ENCODE peak calls at places on chromosomes 3 and 15, in five cellular contexts. One of them, this sample, is unnamed.

GRCh38 chr3:22371592-22372291 is 620.7 kb upstream of the ZNF385D start:
- DNase-seq in ovary: no peak
- DNase-seq in upper lobe of left lung: no peak
- DNase-seq in testis: no peak
- DNase-seq in naive thymus-derived CD4-positive, alpha-beta T cell: no peak
- DNase-seq in this sample: no peak

GRCh38 chr3:55514962-55515361 is 27.9 kb upstream of the WNT5A start:
- DNase-seq in upper lobe of left lung: no peak
- DNase-seq in naive thymus-derived CD4-positive, alpha-beta T cell: no peak
- DNase-seq in ovary: no peak
- DNase-seq in testis: no peak
- DNase-seq in this sample: no peak

GRCh38 chr3:42649783-42650182 is 3.7 kb upstream of the ZBTB47 start:
- DNase-seq in testis: no peak
- DNase-seq in naive thymus-derived CD4-positive, alpha-beta T cell: no peak
- DNase-seq in upper lobe of left lung: no peak
- DNase-seq in ovary: no peak
- DNase-seq in this sample: no peak

GRCh38 chr15:90203922-90204321 is 2.8 kb downstream of the SEMA4B start:
- DNase-seq in naive thymus-derived CD4-positive, alpha-beta T cell: no peak
- DNase-seq in upper lobe of left lung: no peak
- DNase-seq in testis: no peak
- DNase-seq in ovary: no peak
- DNase-seq in this sample: peak

GRCh38 chr15:92637621-92638020 is 18.0 kb downstream of the FAM174B start:
- DNase-seq in upper lobe of left lung: no peak
- DNase-seq in ovary: no peak
- DNase-seq in naive thymus-derived CD4-positive, alpha-beta T cell: no peak
- DNase-seq in testis: no peak
- DNase-seq in this sample: no peak

GRCh38 chr3:10194328-10195071 is 29.8 kb downstream of the IRAK2 start:
- DNase-seq in naive thymus-derived CD4-positive, alpha-beta T cell: peak
- DNase-seq in testis: peak
- DNase-seq in upper lobe of left lung: no peak
- DNase-seq in ovary: no peak
- DNase-seq in this sample: no peak

GRCh38 chr15:70436428-70436827 is 326.9 kb downstream of the UACA start:
- DNase-seq in ovary: no peak
- DNase-seq in upper lobe of left lung: no peak
- DNase-seq in naive thymus-derived CD4-positive, alpha-beta T cell: no peak
- DNase-seq in testis: no peak
- DNase-seq in this sample: no peak

GRCh38 chr3:183295211-183295610 is 42.2 kb downstream of the B3GNT5 start:
- DNase-seq in naive thymus-derived CD4-positive, alpha-beta T cell: no peak
- DNase-seq in ovary: peak
- DNase-seq in upper lobe of left lung: peak
- DNase-seq in testis: no peak
- DNase-seq in this sample: no peak

GRCh38 chr3:122247825-122248185 is 64.3 kb downstream of the CASR start:
- DNase-seq in ovary: no peak
- DNase-seq in testis: no peak
- DNase-seq in naive thymus-derived CD4-positive, alpha-beta T cell: no peak
- DNase-seq in upper lobe of left lung: no peak
- DNase-seq in this sample: no peak

GRCh38 chr3:194623449-194624290 is 9.5 kb downstream of the TMEM44 start:
- DNase-seq in testis: no peak
- DNase-seq in upper lobe of left lung: no peak
- DNase-seq in naive thymus-derived CD4-positive, alpha-beta T cell: no peak
- DNase-seq in ovary: no peak
- DNase-seq in this sample: no peak

GRCh38 chr3:129019266-129019665 is 18.2 kb downstream of the EFCC1 start:
- DNase-seq in naive thymus-derived CD4-positive, alpha-beta T cell: no peak
- DNase-seq in upper lobe of left lung: no peak
- DNase-seq in testis: no peak
- DNase-seq in ovary: no peak
- DNase-seq in this sample: no peak

GRCh38 chr3:114456742-114457141 is 162.9 kb downstream of the TIGIT start:
- DNase-seq in testis: no peak
- DNase-seq in naive thymus-derived CD4-positive, alpha-beta T cell: no peak
- DNase-seq in ovary: no peak
- DNase-seq in upper lobe of left lung: no peak
- DNase-seq in this sample: no peak

GRCh38 chr3:188656196-188656982 is 502.4 kb downstream of the LPP start:
- DNase-seq in naive thymus-derived CD4-positive, alpha-beta T cell: no peak
- DNase-seq in ovary: no peak
- DNase-seq in testis: no peak
- DNase-seq in upper lobe of left lung: peak
- DNase-seq in this sample: no peak

GRCh38 chr15:83612226-83612625 is 41.7 kb upstream of the ADAMTSL3 start:
- DNase-seq in naive thymus-derived CD4-positive, alpha-beta T cell: no peak
- DNase-seq in testis: no peak
- DNase-seq in ovary: no peak
- DNase-seq in upper lobe of left lung: no peak
- DNase-seq in this sample: no peak

GRCh38 chr3:134362221-134362620 is 12.0 kb downstream of the AMOTL2 start:
- DNase-seq in testis: no peak
- DNase-seq in naive thymus-derived CD4-positive, alpha-beta T cell: no peak
- DNase-seq in upper lobe of left lung: peak
- DNase-seq in ovary: no peak
- DNase-seq in this sample: no peak

GRCh38 chr3:175489406-175489805 is 630.3 kb downstream of the NAALADL2 start:
- DNase-seq in upper lobe of left lung: no peak
- DNase-seq in testis: no peak
- DNase-seq in naive thymus-derived CD4-positive, alpha-beta T cell: no peak
- DNase-seq in ovary: no peak
- DNase-seq in this sample: no peak

GRCh38 chr3:124839896-124840295 is 47.3 kb downstream of the ITGB5 start:
- DNase-seq in testis: no peak
- DNase-seq in naive thymus-derived CD4-positive, alpha-beta T cell: no peak
- DNase-seq in ovary: no peak
- DNase-seq in upper lobe of left lung: no peak
- DNase-seq in this sample: no peak

GRCh38 chr15:88441076-88441730 is 26.0 kb downstream of the MRPL46 start:
- DNase-seq in naive thymus-derived CD4-positive, alpha-beta T cell: no peak
- DNase-seq in upper lobe of left lung: no peak
- DNase-seq in testis: no peak
- DNase-seq in ovary: no peak
- DNase-seq in this sample: no peak

GRCh38 chr3:34260266-34260990 is 462.0 kb downstream of the PDCD6IP start:
- DNase-seq in naive thymus-derived CD4-positive, alpha-beta T cell: no peak
- DNase-seq in upper lobe of left lung: peak
- DNase-seq in ovary: peak
- DNase-seq in testis: peak
- DNase-seq in this sample: no peak

GRCh38 chr15:75834011-75834410 is 9.2 kb upstream of the UBE2Q2 start:
- DNase-seq in ovary: no peak
- DNase-seq in testis: no peak
- DNase-seq in naive thymus-derived CD4-positive, alpha-beta T cell: no peak
- DNase-seq in upper lobe of left lung: no peak
- DNase-seq in this sample: no peak

GRCh38 chr3:40173291-40173710 is 136.2 kb upstream of the EIF1B start:
- DNase-seq in ovary: no peak
- DNase-seq in naive thymus-derived CD4-positive, alpha-beta T cell: no peak
- DNase-seq in testis: peak
- DNase-seq in upper lobe of left lung: no peak
- DNase-seq in this sample: no peak
- H3K27ac ChIP-seq in ovary: no peak
- H3K27ac ChIP-seq in naive thymus-derived CD4-positive, alpha-beta T cell: no peak
- H3K27ac ChIP-seq in testis: no peak
- H3K27ac ChIP-seq in upper lobe of left lung: no peak
- H3K27ac ChIP-seq in this sample: peak

DNA sequence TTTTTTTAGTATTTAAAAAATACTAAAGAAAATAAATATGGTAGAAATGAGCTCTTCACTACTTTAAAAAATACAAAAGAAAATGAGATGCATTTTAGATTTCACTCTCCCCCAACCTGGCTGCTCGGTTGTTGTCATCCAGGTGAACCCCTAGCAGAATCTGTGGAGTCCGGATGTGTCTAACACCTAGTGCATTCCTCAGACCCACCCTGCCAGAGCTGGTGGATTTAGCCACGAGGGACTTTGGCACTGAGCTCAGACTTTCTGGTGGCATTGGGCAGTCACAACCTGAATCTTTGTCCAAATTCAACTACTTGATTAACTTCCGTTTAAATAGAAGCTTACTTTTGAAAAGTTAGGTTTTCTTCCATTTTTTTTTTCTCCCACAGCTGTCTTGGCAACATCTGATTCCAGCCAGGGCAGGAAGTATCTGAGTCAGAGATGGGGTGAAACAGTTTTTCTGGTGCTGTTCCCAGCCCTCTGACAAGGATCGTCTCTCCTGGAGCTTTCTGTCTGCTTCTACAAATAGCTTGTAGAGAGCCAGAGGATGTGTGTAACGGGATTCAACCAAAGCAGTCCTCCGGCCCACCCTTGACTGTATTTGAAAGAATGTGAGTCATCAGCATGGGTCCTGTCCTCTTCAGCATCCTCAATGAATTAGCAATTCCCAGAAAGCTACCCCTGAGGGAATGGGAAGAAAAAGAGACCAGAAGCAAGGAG is 301.8 kb upstream of the MCTP2 start:
- DNase-seq in ovary: peak
- DNase-seq in upper lobe of left lung: no peak
- DNase-seq in naive thymus-derived CD4-positive, alpha-beta T cell: no peak
- DNase-seq in testis: peak
- DNase-seq in this sample: no peak
- H3K27ac ChIP-seq in ovary: no peak
- H3K27ac ChIP-seq in upper lobe of left lung: no peak
- H3K27ac ChIP-seq in naive thymus-derived CD4-positive, alpha-beta T cell: no peak
- H3K27ac ChIP-seq in testis: no peak
- H3K27ac ChIP-seq in this sample: no peak

DNA sequence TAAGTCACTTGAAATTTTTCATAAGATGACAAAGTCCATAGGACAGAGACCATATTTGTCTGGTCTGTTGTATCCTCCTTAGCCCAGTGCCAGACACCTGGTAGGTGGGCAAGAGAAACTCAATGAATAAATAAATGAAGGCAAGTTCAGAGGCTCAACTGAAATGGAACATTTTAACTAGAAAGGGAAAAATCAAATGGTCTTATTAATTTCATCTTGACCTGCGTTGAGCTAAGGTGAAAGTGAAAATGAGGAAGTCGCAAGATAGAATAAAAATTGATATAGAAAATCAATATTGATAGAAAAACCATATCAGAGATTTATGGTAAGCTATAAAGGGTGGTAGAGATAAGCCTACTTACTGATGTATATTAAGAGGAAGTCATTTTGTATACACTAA is 3.0 kb downstream of the NFKBIZ start:
- DNase-seq in testis: no peak
- DNase-seq in naive thymus-derived CD4-positive, alpha-beta T cell: no peak
- DNase-seq in upper lobe of left lung: no peak
- DNase-seq in ovary: no peak
- DNase-seq in this sample: no peak
- H3K27ac ChIP-seq in testis: no peak
- H3K27ac ChIP-seq in naive thymus-derived CD4-positive, alpha-beta T cell: peak
- H3K27ac ChIP-seq in upper lobe of left lung: peak
- H3K27ac ChIP-seq in ovary: no peak
- H3K27ac ChIP-seq in this sample: no peak

GRCh38 chr3:11803977-11804903 is 42.4 kb downstream of the TAMM41 start:
- DNase-seq in naive thymus-derived CD4-positive, alpha-beta T cell: no peak
- DNase-seq in ovary: peak
- DNase-seq in testis: peak
- DNase-seq in upper lobe of left lung: peak
- DNase-seq in this sample: no peak
- H3K27ac ChIP-seq in naive thymus-derived CD4-positive, alpha-beta T cell: no peak
- H3K27ac ChIP-seq in ovary: no peak
- H3K27ac ChIP-seq in testis: no peak
- H3K27ac ChIP-seq in upper lobe of left lung: no peak
- H3K27ac ChIP-seq in this sample: no peak

GRCh38 chr3:6220361-6220957 is 640.5 kb upstream of the GRM7 start:
- DNase-seq in ovary: no peak
- DNase-seq in upper lobe of left lung: no peak
- DNase-seq in testis: no peak
- DNase-seq in naive thymus-derived CD4-positive, alpha-beta T cell: no peak
- DNase-seq in this sample: no peak
- H3K27ac ChIP-seq in ovary: no peak
- H3K27ac ChIP-seq in upper lobe of left lung: no peak
- H3K27ac ChIP-seq in testis: no peak
- H3K27ac ChIP-seq in naive thymus-derived CD4-positive, alpha-beta T cell: no peak
- H3K27ac ChIP-seq in this sample: no peak

GRCh38 chr15:84886984-84887299 is 2.5 kb downstream of the SLC28A1 start:
- DNase-seq in ovary: no peak
- DNase-seq in naive thymus-derived CD4-positive, alpha-beta T cell: no peak
- DNase-seq in upper lobe of left lung: no peak
- DNase-seq in testis: no peak
- DNase-seq in this sample: no peak

GRCh38 chr15:84881520-84881830 is 3.0 kb upstream of the SLC28A1 start:
- DNase-seq in testis: no peak
- DNase-seq in upper lobe of left lung: no peak
- DNase-seq in ovary: no peak
- DNase-seq in naive thymus-derived CD4-positive, alpha-beta T cell: no peak
- DNase-seq in this sample: no peak

GRCh38 chr15:84883433-84883832 is 1.0 kb upstream of the SLC28A1 start:
- DNase-seq in testis: no peak
- DNase-seq in naive thymus-derived CD4-positive, alpha-beta T cell: no peak
- DNase-seq in upper lobe of left lung: no peak
- DNase-seq in ovary: no peak
- DNase-seq in this sample: no peak

GRCh38 chr15:84886211-84886983 is 1.9 kb downstream of the SLC28A1 start:
- DNase-seq in ovary: no peak
- DNase-seq in testis: no peak
- DNase-seq in naive thymus-derived CD4-positive, alpha-beta T cell: no peak
- DNase-seq in upper lobe of left lung: no peak
- DNase-seq in this sample: no peak

GRCh38 chr15:84883916-84884781 is at the start of gene SLC28A1:
- DNase-seq in ovary: no peak
- DNase-seq in naive thymus-derived CD4-positive, alpha-beta T cell: no peak
- DNase-seq in testis: no peak
- DNase-seq in upper lobe of left lung: no peak
- DNase-seq in this sample: no peak
- H3K27ac ChIP-seq in ovary: no peak
- H3K27ac ChIP-seq in naive thymus-derived CD4-positive, alpha-beta T cell: no peak
- H3K27ac ChIP-seq in testis: no peak
- H3K27ac ChIP-seq in upper lobe of left lung: no peak
- H3K27ac ChIP-seq in this sample: no peak

GRCh38 chr3:184711366-184712247 is at the start of gene MAGEF1:
- DNase-seq in naive thymus-derived CD4-positive, alpha-beta T cell: peak
- DNase-seq in upper lobe of left lung: peak
- DNase-seq in ovary: peak
- DNase-seq in testis: peak
- DNase-seq in this sample: peak

GRCh38 chr3:184712579-184713355 is 903 bp upstream of the MAGEF1 start:
- DNase-seq in ovary: no peak
- DNase-seq in testis: no peak
- DNase-seq in upper lobe of left lung: no peak
- DNase-seq in naive thymus-derived CD4-positive, alpha-beta T cell: no peak
- DNase-seq in this sample: no peak

GRCh38 chr3:184713521-184713920 is 1.7 kb upstream of the MAGEF1 start:
- DNase-seq in naive thymus-derived CD4-positive, alpha-beta T cell: no peak
- DNase-seq in upper lobe of left lung: no peak
- DNase-seq in testis: no peak
- DNase-seq in ovary: no peak
- DNase-seq in this sample: no peak

GRCh38 chr3:184710870-184711365 is 946 bp downstream of the MAGEF1 start:
- DNase-seq in ovary: peak
- DNase-seq in naive thymus-derived CD4-positive, alpha-beta T cell: no peak
- DNase-seq in upper lobe of left lung: peak
- DNase-seq in testis: no peak
- DNase-seq in this sample: no peak

GRCh38 chr3:184712248-184712559 is 340 bp upstream of the MAGEF1 start:
- DNase-seq in upper lobe of left lung: no peak
- DNase-seq in naive thymus-derived CD4-positive, alpha-beta T cell: no peak
- DNase-seq in ovary: no peak
- DNase-seq in testis: no peak
- DNase-seq in this sample: no peak
- H3K27ac ChIP-seq in upper lobe of left lung: peak
- H3K27ac ChIP-seq in naive thymus-derived CD4-positive, alpha-beta T cell: peak
- H3K27ac ChIP-seq in ovary: peak
- H3K27ac ChIP-seq in testis: peak
- H3K27ac ChIP-seq in this sample: peak

This sample was measured in substantia nigra.